ENCODE peak calls at places on chromosomes 2 and 18, in nine cellular contexts. R is IMR-90; N is aorta; P is lower lobe of right lung; M is A549; I is H9; V is ovary; G is CD8-positive, alpha-beta memory T cell; J is suprapubic skin. O is an unnamed sample. For H3K4me1, the result is how much of the 10 kb centered on the place peaks cover.

GRCh38 chr2:5319493-5319892 is 372.7 kb upstream of the SOX11 start:
- DNase-seq in R (no peak), N (no peak), P (no peak), M (no peak), I (no peak), V (no peak), G (no peak), J (no peak), O (no peak)

GRCh38 chr2:240134466-240134865 is 1.6 kb downstream of the COPS9 start:
- DNase-seq in R (no peak), N (no peak), P (peak), M (no peak), I (peak), V (no peak), G (no peak), J (peak), O (no peak)

GRCh38 chr2:234823196-234823876 is 128.5 kb upstream of the SH3BP4 start:
- DNase-seq in R (no peak), N (peak), P (no peak), M (no peak), I (no peak), V (peak), G (no peak), J (no peak), O (peak)

GRCh38 chr2:232300894-232301387 is 77.6 kb upstream of the ALPP start:
- DNase-seq in R (peak), N (no peak), P (no peak), M (peak), I (no peak), V (no peak), G (no peak), J (no peak), O (no peak)

GRCh38 chr2:101762451-101763171 is 65.1 kb downstream of the MAP4K4 start:
- DNase-seq in R (no peak), N (no peak), P (no peak), M (no peak), I (no peak), V (no peak), G (no peak), J (no peak), O (no peak)

GRCh38 chr18:57249109-57249508 is 102.2 kb downstream of the BOD1L2 start:
- DNase-seq in R (no peak), N (no peak), P (no peak), M (no peak), I (no peak), V (no peak), G (no peak), J (no peak), O (no peak)

GRCh38 chr2:23698116-23698732 is 228.7 kb downstream of the ATAD2B start:
- DNase-seq in R (no peak), N (peak), P (no peak), M (no peak), I (no peak), V (no peak), G (no peak), J (no peak), O (no peak)

GRCh38 chr18:24837065-24837464 is 376.6 kb downstream of the HRH4 start:
- DNase-seq in R (peak), N (no peak), P (no peak), M (no peak), I (no peak), V (no peak), G (no peak), J (no peak), O (no peak)

GRCh38 chr18:70197042-70197441 is 8.4 kb downstream of the RTTN start:
- DNase-seq in R (peak), N (no peak), P (no peak), M (no peak), I (no peak), V (no peak), G (no peak), J (no peak), O (no peak)

GRCh38 chr18:58991127-58991798 is 126.6 kb downstream of the ZNF532 start:
- DNase-seq in R (peak), N (no peak), P (no peak), M (no peak), I (no peak), V (no peak), G (no peak), J (no peak), O (no peak)

GRCh38 chr2:105873721-105874120 is 129.0 kb downstream of the NCK2 start:
- DNase-seq in R (peak), N (no peak), P (no peak), M (peak), I (no peak), V (no peak), G (peak), J (no peak), O (no peak)

GRCh38 chr2:222038086-222038802 is 260.6 kb downstream of the PAX3 start:
- DNase-seq in R (peak), N (no peak), P (no peak), M (no peak), I (no peak), V (no peak), G (no peak), J (no peak), O (no peak)

GRCh38 chr2:241214766-241215165 is 26.3 kb downstream of the ANO7 start:
- DNase-seq in R (no peak), N (no peak), P (no peak), M (no peak), I (no peak), V (no peak), G (no peak), J (no peak), O (no peak)

GRCh38 chr2:173664520-173664919 is 300.7 kb downstream of the SP3 start:
- DNase-seq in R (peak), N (no peak), P (no peak), M (no peak), I (no peak), V (no peak), G (no peak), J (no peak), O (no peak)

GRCh38 chr2:230614913-230615332 is 97.7 kb upstream of the CAB39 start:
- DNase-seq in R (no peak), N (no peak), P (no peak), M (no peak), I (no peak), V (no peak), G (no peak), J (no peak), O (no peak)

GRCh38 chr18:58491773-58492752 is 136.8 kb downstream of the ALPK2 start:
- DNase-seq in R (no peak), N (no peak), P (no peak), M (no peak), I (no peak), V (no peak), G (no peak), J (no peak), O (no peak)

GRCh38 chr18:47174545-47175116 is 1.5 kb downstream of the IER3IP1 start:
- DNase-seq in R (no peak), N (no peak), P (no peak), M (peak), I (no peak), V (no peak), G (no peak), J (no peak), O (no peak)

GRCh38 chr2:72154386-72154785 is 6.7 kb upstream of the CYP26B1 start:
- DNase-seq in R (no peak), N (peak), P (no peak), M (no peak), I (peak), V (peak), G (no peak), J (peak), O (no peak)

GRCh38 chr2:128502638-128503246 is 184.1 kb upstream of the HS6ST1 start:
- DNase-seq in R (no peak), N (no peak), P (no peak), M (no peak), I (no peak), V (no peak), G (no peak), J (no peak), O (no peak)

GRCh38 chr18:8871484-8871883 is 166.1 kb downstream of the MTCL1 start:
- DNase-seq in R (no peak), N (no peak), P (no peak), M (no peak), I (no peak), V (no peak), G (no peak), J (no peak), O (no peak)
- H3K27ac ChIP-seq in R (no peak), N (no peak), P (no peak), M (no peak), I (no peak), V (no peak), G (no peak), J (no peak), O (no peak)

GRCh38 chr2:215622836-215623235 is 187.0 kb upstream of the FN1 start:
- DNase-seq in R (peak), N (no peak), P (no peak), M (no peak), I (no peak), V (no peak), G (no peak), J (no peak), O (no peak)
- H3K4me1 ChIP-seq in R (under half), N (under half), P (under half), M (under half), I (under half), V (under half), G (under half), J (under half), O (under half)

GRCh38 chr2:224086226-224086911 is 47.3 kb upstream of the SERPINE2 start:
- DNase-seq in R (peak), N (no peak), P (no peak), M (peak), I (no peak), V (no peak), G (no peak), J (no peak), O (no peak)

GRCh38 chr2:224083631-224084030 is 44.5 kb upstream of the SERPINE2 start:
- DNase-seq in R (no peak), N (no peak), P (no peak), M (no peak), I (no peak), V (no peak), G (no peak), J (no peak), O (no peak)

GRCh38 chr2:224085246-224085645 is 46.2 kb upstream of the SERPINE2 start:
- DNase-seq in R (peak), N (no peak), P (no peak), M (peak), I (no peak), V (no peak), G (no peak), J (no peak), O (no peak)

GRCh38 chr2:224084266-224084892 is 45.3 kb upstream of the SERPINE2 start:
- DNase-seq in R (no peak), N (no peak), P (no peak), M (peak), I (no peak), V (no peak), G (no peak), J (no peak), O (no peak)

DNA sequence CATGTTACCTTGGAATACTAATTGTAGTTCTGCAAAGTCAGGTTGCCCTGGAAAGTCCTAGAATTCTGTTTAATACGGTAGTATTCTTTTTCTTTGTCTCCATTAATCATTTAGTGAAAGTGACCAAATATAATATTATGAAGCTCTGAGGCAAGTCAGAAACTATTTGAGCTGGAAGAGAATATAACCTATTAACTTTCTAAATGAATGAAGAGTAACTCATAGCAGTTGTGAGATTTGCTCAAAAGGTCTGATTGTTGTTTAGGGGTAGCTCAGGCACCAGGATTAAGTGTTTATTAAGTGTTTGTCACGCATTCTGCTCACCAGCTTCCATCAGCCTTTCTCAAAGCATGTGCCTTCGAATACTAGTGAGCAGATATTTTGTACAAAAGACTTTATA is 46.7 kb upstream of the SERPINE2 start:
- DNase-seq in R (no peak), N (no peak), P (no peak), M (no peak), I (no peak), V (no peak), G (no peak), J (no peak), O (no peak)
- H3K27ac ChIP-seq in R (no peak), N (no peak), P (no peak), M (peak), I (no peak), V (no peak), G (no peak), J (peak), O (no peak)

DNA sequence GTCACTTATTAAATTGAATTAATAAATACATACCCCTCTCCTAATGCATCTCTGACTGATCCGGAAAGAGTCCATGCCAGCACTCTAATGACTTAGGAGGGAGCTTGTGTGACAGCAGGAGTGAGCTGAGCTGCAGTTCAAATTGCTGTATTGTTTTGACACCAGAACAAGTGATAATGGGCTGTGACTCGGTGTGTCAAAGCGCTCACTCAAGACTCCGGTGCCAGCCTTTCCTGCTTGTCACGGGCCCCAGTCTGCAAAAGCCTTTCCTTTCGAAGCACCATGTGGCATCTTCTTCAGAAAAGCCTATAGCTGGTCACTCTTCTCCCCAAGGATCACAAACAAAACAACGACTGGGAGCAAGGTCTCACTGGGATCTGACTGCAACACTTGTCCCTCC is 43.3 kb downstream of the SATB2 start:
- DNase-seq in R (no peak), N (no peak), P (no peak), M (no peak), I (no peak), V (no peak), G (no peak), J (no peak), O (no peak)
- H3K4me1 ChIP-seq in R (under half), N (under half), P (under half), M (under half), I (under half), V (under half), G (under half), J (under half), O (under half)

DNA sequence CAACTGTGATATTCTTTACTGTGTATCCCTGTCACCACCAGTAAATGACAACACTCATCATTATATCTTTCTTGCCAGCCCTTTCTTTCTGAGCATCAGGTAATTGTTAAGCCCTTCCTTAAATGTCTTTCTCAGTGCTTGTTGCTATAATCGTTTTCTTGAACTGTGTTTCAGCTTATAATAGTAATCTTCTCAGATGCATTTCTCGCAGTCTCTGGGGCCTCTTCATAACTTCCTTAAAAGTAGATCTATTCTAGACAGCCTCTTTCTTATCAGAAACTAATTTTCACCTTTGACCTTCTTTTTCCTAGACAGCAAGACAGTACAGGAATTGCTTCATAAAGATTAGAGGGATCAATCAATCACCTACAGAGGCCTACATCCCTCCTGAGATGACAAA is 648.1 kb downstream of the CPS1 start:
- DNase-seq in R (no peak), N (no peak), P (no peak), M (no peak), I (no peak), V (no peak), G (no peak), J (no peak), O (no peak)
- H3K27ac ChIP-seq in R (no peak), N (no peak), P (no peak), M (no peak), I (no peak), V (no peak), G (no peak), J (no peak), O (no peak)

DNA sequence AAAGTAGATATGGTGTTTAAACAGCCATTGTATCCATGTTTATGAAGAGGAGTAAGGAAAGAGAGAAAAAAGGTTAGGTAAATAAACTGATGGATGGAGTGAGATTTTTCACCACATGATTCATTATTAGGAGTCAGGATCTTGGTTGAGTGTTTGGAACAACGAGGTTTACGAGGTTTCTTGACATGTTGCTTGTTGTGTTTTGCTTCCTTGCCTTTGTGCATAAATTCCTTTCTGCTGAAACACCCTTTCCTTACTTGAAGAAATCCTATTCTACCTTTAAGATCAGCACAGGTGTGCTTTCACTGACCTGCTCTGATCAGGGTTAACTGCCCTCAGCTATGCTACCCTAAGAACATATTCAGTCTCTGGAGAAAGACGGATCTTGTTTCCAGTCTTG is 66.6 kb downstream of the EFEMP1 start:
- DNase-seq in R (peak), N (no peak), P (no peak), M (peak), I (no peak), V (no peak), G (no peak), J (no peak), O (no peak)
- H3K4me1 ChIP-seq in R (under half), N (under half), P (under half), M (under half), I (under half), V (under half), G (under half), J (under half), O (under half)

O was measured in body of pancreas.